ENCODE peak calls at places on chromosomes 5 and 9, in five cellular contexts. One of them, this sample, is unnamed. For H3K4me1, the result is how much of the 10 kb centered on the place peaks cover.

GRCh38 chr5:52674815-52675545 is 112.7 kb upstream of the ITGA1 start:
- DNase-seq in stomach: no peak
- DNase-seq in transverse colon: no peak
- DNase-seq in sigmoid colon: no peak
- DNase-seq in A549: no peak
- DNase-seq in this sample: no peak

GRCh38 chr9:99326112-99326916 is 104.2 kb downstream of the SEC61B start:
- DNase-seq in stomach: no peak
- DNase-seq in transverse colon: no peak
- DNase-seq in sigmoid colon: no peak
- DNase-seq in A549: peak
- DNase-seq in this sample: peak

GRCh38 chr9:22457448-22457847 is 10.8 kb downstream of the DMRTA1 start:
- DNase-seq in stomach: no peak
- DNase-seq in transverse colon: no peak
- DNase-seq in sigmoid colon: no peak
- DNase-seq in A549: no peak
- DNase-seq in this sample: no peak

GRCh38 chr9:115393976-115394775 is 276.2 kb upstream of the TNC start:
- DNase-seq in stomach: no peak
- DNase-seq in transverse colon: no peak
- DNase-seq in sigmoid colon: no peak
- DNase-seq in A549: no peak
- DNase-seq in this sample: no peak

GRCh38 chr5:162068412-162068811 is 839 bp downstream of the GABRG2 start:
- DNase-seq in stomach: no peak
- DNase-seq in transverse colon: no peak
- DNase-seq in sigmoid colon: no peak
- DNase-seq in A549: peak
- DNase-seq in this sample: no peak

GRCh38 chr5:168301593-168302388 is 10.3 kb downstream of the WWC1 start:
- DNase-seq in stomach: peak
- DNase-seq in transverse colon: peak
- DNase-seq in sigmoid colon: no peak
- DNase-seq in A549: peak
- DNase-seq in this sample: no peak

GRCh38 chr9:127927457-127928231 is 2.9 kb downstream of the PIP5KL1 start:
- DNase-seq in stomach: peak
- DNase-seq in transverse colon: peak
- DNase-seq in sigmoid colon: no peak
- DNase-seq in A549: no peak
- DNase-seq in this sample: no peak

GRCh38 chr9:114003756-114004155 is 74.3 kb downstream of the AMBP start:
- DNase-seq in stomach: peak
- DNase-seq in transverse colon: no peak
- DNase-seq in sigmoid colon: no peak
- DNase-seq in A549: no peak
- DNase-seq in this sample: peak

GRCh38 chr9:93827545-93828330 is 127.4 kb downstream of the BARX1 start:
- DNase-seq in stomach: peak
- DNase-seq in transverse colon: peak
- DNase-seq in sigmoid colon: no peak
- DNase-seq in A549: peak
- DNase-seq in this sample: peak

GRCh38 chr5:73534971-73535370 is 30.5 kb downstream of the ANKRA2 start:
- DNase-seq in stomach: no peak
- DNase-seq in transverse colon: no peak
- DNase-seq in sigmoid colon: no peak
- DNase-seq in A549: no peak
- DNase-seq in this sample: no peak

GRCh38 chr5:192970-193831 is 1.9 kb downstream of the LRRC14B start:
- DNase-seq in stomach: no peak
- DNase-seq in transverse colon: no peak
- DNase-seq in sigmoid colon: peak
- DNase-seq in A549: no peak
- DNase-seq in this sample: no peak

GRCh38 chr9:127949827-127950512 is 12.3 kb upstream of the DPM2 start:
- DNase-seq in stomach: no peak
- DNase-seq in transverse colon: no peak
- DNase-seq in sigmoid colon: no peak
- DNase-seq in A549: no peak
- DNase-seq in this sample: no peak

GRCh38 chr5:174317261-174317894 is 271.9 kb downstream of the NSG2 start:
- DNase-seq in stomach: no peak
- DNase-seq in transverse colon: no peak
- DNase-seq in sigmoid colon: peak
- DNase-seq in A549: peak
- DNase-seq in this sample: no peak

GRCh38 chr9:126501383-126502331 is 112.1 kb upstream of the LMX1B start:
- DNase-seq in stomach: no peak
- DNase-seq in transverse colon: no peak
- DNase-seq in sigmoid colon: peak
- DNase-seq in A549: no peak
- DNase-seq in this sample: no peak

GRCh38 chr5:133460172-133460758 is 152.1 kb downstream of the FSTL4 start:
- DNase-seq in stomach: no peak
- DNase-seq in transverse colon: peak
- DNase-seq in sigmoid colon: no peak
- DNase-seq in A549: peak
- DNase-seq in this sample: no peak

GRCh38 chr5:102681403-102681983 is 73.6 kb upstream of the PAM start:
- DNase-seq in stomach: peak
- DNase-seq in transverse colon: peak
- DNase-seq in sigmoid colon: peak
- DNase-seq in A549: peak
- DNase-seq in this sample: no peak

GRCh38 chr9:114386886-114387677 is 700 bp downstream of the AKNA start:
- DNase-seq in stomach: peak
- DNase-seq in transverse colon: peak
- DNase-seq in sigmoid colon: peak
- DNase-seq in A549: no peak
- DNase-seq in this sample: no peak

GRCh38 chr5:58314356-58315045 is 145.4 kb downstream of the PLK2 start:
- DNase-seq in stomach: no peak
- DNase-seq in transverse colon: no peak
- DNase-seq in sigmoid colon: no peak
- DNase-seq in A549: peak
- DNase-seq in this sample: no peak

GRCh38 chr5:38921174-38921573 is 75.4 kb downstream of the OSMR start:
- DNase-seq in stomach: no peak
- DNase-seq in transverse colon: no peak
- DNase-seq in sigmoid colon: no peak
- DNase-seq in A549: no peak
- DNase-seq in this sample: no peak

DNA sequence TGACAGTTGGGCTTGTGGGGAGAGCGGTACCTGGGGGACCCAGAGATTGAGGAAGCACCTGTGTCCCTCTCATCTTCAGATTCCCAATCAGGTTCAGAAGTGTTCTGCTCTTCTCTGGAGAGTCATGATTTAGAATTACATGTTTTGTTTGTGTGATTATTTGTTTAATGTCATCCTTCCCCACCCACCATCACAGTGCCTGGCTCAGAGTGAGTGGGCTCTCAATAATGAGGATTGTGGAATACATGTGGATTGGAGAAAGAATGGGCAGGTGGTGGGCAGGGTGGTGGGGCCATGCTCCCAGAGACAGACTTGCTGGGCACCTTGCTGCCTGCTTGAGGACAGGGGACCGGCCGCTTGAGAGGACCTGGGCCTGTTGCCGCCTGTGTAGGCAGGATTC is 88.0 kb downstream of the PPARGC1B start:
- DNase-seq in stomach: no peak
- DNase-seq in transverse colon: no peak
- DNase-seq in sigmoid colon: no peak
- DNase-seq in A549: no peak
- DNase-seq in this sample: no peak
- H3K4me1 ChIP-seq in stomach: under half
- H3K4me1 ChIP-seq in transverse colon: under half
- H3K4me1 ChIP-seq in sigmoid colon: under half
- H3K4me1 ChIP-seq in A549: under half
- H3K4me1 ChIP-seq in this sample: under half

GRCh38 chr5:132260714-132261615 is 3.5 kb downstream of the PDLIM4 start:
- DNase-seq in stomach: peak
- DNase-seq in transverse colon: peak
- DNase-seq in sigmoid colon: peak
- DNase-seq in A549: no peak
- DNase-seq in this sample: no peak
- TF ChIP-seq EP300 in stomach: no peak
- TF ChIP-seq EP300 in transverse colon: no peak
- TF ChIP-seq EP300 in sigmoid colon: peak
- TF ChIP-seq EP300 in A549: no peak
- TF ChIP-seq EP300 in this sample: no peak

DNA sequence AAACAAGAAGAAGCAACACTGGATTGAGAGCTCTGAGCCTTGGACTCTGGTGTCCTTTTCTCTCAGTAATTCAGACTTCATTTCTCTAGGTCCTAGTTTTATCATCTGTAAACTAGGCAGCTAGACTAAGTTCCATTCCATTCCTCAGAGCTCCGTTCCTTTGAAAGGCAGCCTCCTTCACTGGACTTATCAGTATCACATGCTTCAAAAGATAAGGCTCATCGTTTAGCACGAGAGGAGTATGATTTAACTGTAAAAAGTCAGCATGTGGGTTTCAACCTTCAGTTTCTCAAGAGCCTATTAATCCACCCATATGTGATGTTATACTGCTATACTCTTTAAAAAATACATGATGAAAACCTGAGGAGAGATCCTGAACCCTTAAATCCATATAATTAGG is 1.6 kb downstream of the ATP10B start:
- DNase-seq in stomach: no peak
- DNase-seq in transverse colon: no peak
- DNase-seq in sigmoid colon: no peak
- DNase-seq in A549: no peak
- DNase-seq in this sample: no peak
- H3K4me3 ChIP-seq in stomach: no peak
- H3K4me3 ChIP-seq in transverse colon: no peak
- H3K4me3 ChIP-seq in sigmoid colon: no peak
- H3K4me3 ChIP-seq in A549: no peak
- H3K4me3 ChIP-seq in this sample: no peak

GRCh38 chr5:44242791-44243190 is 146.4 kb downstream of the FGF10 start:
- DNase-seq in stomach: no peak
- DNase-seq in transverse colon: no peak
- DNase-seq in sigmoid colon: no peak
- DNase-seq in A549: no peak
- DNase-seq in this sample: no peak

GRCh38 chr5:44245936-44246335 is 143.3 kb downstream of the FGF10 start:
- DNase-seq in stomach: no peak
- DNase-seq in transverse colon: no peak
- DNase-seq in sigmoid colon: no peak
- DNase-seq in A549: no peak
- DNase-seq in this sample: no peak

GRCh38 chr5:44252545-44252944 is 136.7 kb downstream of the FGF10 start:
- DNase-seq in stomach: no peak
- DNase-seq in transverse colon: no peak
- DNase-seq in sigmoid colon: no peak
- DNase-seq in A549: no peak
- DNase-seq in this sample: no peak

DNA sequence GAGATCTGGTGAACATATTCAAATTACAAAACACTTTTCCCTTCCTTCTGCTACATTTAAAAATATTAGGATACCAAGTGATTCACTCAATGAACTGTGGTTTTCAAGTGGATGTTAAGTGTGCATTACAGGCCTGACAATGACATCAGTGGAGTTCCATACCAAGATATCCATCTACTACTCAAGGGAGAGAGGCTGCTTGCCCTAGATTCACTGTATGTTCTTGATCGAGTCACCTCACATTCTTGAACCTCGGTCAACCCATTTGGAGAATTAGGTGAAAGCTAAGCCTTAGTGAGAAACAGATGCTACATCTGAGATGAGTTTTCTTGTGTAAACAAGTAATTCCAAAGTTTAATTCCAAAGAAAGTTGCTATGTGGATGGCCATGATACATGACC is 142.2 kb downstream of the FGF10 start:
- DNase-seq in stomach: no peak
- DNase-seq in transverse colon: no peak
- DNase-seq in sigmoid colon: no peak
- DNase-seq in A549: no peak
- DNase-seq in this sample: no peak
- H3K4me1 ChIP-seq in stomach: under half
- H3K4me1 ChIP-seq in transverse colon: under half
- H3K4me1 ChIP-seq in sigmoid colon: under half
- H3K4me1 ChIP-seq in A549: under half
- H3K4me1 ChIP-seq in this sample: under half

GRCh38 chr9:97557606-97558095 is 56.2 kb downstream of the TMOD1 start:
- DNase-seq in stomach: peak
- DNase-seq in transverse colon: peak
- DNase-seq in sigmoid colon: peak
- DNase-seq in A549: no peak
- DNase-seq in this sample: no peak
- TF ChIP-seq EP300 in stomach: no peak
- TF ChIP-seq EP300 in transverse colon: peak
- TF ChIP-seq EP300 in sigmoid colon: peak
- TF ChIP-seq EP300 in A549: no peak
- TF ChIP-seq EP300 in this sample: peak

GRCh38 chr5:169634606-169635005 is 2.5 kb upstream of the DOCK2 start:
- DNase-seq in stomach: no peak
- DNase-seq in transverse colon: no peak
- DNase-seq in sigmoid colon: no peak
- DNase-seq in A549: no peak
- DNase-seq in this sample: no peak

GRCh38 chr5:169636477-169637084 is 494 bp upstream of the DOCK2 start:
- DNase-seq in stomach: no peak
- DNase-seq in transverse colon: no peak
- DNase-seq in sigmoid colon: no peak
- DNase-seq in A549: no peak
- DNase-seq in this sample: no peak

GRCh38 chr5:169635933-169636332 is 1.1 kb upstream of the DOCK2 start:
- DNase-seq in stomach: no peak
- DNase-seq in transverse colon: no peak
- DNase-seq in sigmoid colon: no peak
- DNase-seq in A549: no peak
- DNase-seq in this sample: no peak

GRCh38 chr5:169637856-169638190 is 748 bp downstream of the DOCK2 start:
- DNase-seq in stomach: peak
- DNase-seq in transverse colon: peak
- DNase-seq in sigmoid colon: no peak
- DNase-seq in A549: no peak
- DNase-seq in this sample: no peak

GRCh38 chr5:169637085-169637855 is at the start of gene DOCK2:
- DNase-seq in stomach: peak
- DNase-seq in transverse colon: peak
- DNase-seq in sigmoid colon: peak
- DNase-seq in A549: no peak
- DNase-seq in this sample: no peak
- H3K4me3 ChIP-seq in stomach: peak
- H3K4me3 ChIP-seq in transverse colon: peak
- H3K4me3 ChIP-seq in sigmoid colon: peak
- H3K4me3 ChIP-seq in A549: no peak
- H3K4me3 ChIP-seq in this sample: peak

GRCh38 chr9:129624947-129625346 is 1.0 kb upstream of the NTMT1 start:
- DNase-seq in stomach: no peak
- DNase-seq in transverse colon: no peak
- DNase-seq in sigmoid colon: no peak
- DNase-seq in A549: no peak
- DNase-seq in this sample: no peak
- H3K4me1 ChIP-seq in stomach: half or more
- H3K4me1 ChIP-seq in transverse colon: under half
- H3K4me1 ChIP-seq in sigmoid colon: half or more
- H3K4me1 ChIP-seq in A549: under half
- H3K4me1 ChIP-seq in this sample: half or more